ENCODE peak calls at places on chromosomes 7 and 10, in seven cellular contexts. G is lower lobe of right lung, Z is astrocyte, F is HCT116, U is A673, V is AG04450, H is GM23338. L is an unnamed sample.
A peak's percentile ranks its signal among the peaks of the same experiment; 100 is the strongest.

GRCh38 chr10:48287417-48288391 is 13.2 kb upstream of the FRMPD2 start:
- DNase-seq in G (no peak), U (no peak), F (no peak), Z (no peak), H (no peak), V (no peak), L (no peak)

GRCh38 chr7:8423057-8423456 is 10.4 kb upstream of the NXPH1 start:
- DNase-seq in F (no peak), G (no peak), V (no peak), H (no peak), Z (no peak), U (no peak), L (no peak)

GRCh38 chr7:93921607-93922446 is at the start of gene GNG11:
- DNase-seq in F (no peak), H (peak; percentile 77), U (peak; percentile 91), Z (peak; percentile 67), G (peak; percentile 74), V (no peak), L (no peak)

GRCh38 chr10:37734971-37735370 is 122.4 kb downstream of the ZNF248 start:
- DNase-seq in Z (no peak), G (no peak), U (no peak), F (peak; percentile 54), V (no peak), H (no peak), L (no peak)

GRCh38 chr7:138125598-138126111 is 49.4 kb downstream of the AKR1D1 start:
- DNase-seq in V (no peak), Z (peak; percentile 66), U (peak; percentile 3), F (no peak), G (no peak), H (no peak), L (no peak)

GRCh38 chr7:11458736-11459483 is 373.1 kb downstream of the THSD7A start:
- DNase-seq in Z (peak; percentile 88), U (peak; percentile 96), V (peak; percentile 29), F (no peak), G (no peak), H (no peak), L (peak; percentile 87)

GRCh38 chr7:29345590-29345989 is 151.0 kb downstream of the CHN2 start:
- DNase-seq in V (no peak), G (peak; percentile 51), F (peak; percentile 10), Z (no peak), U (peak; percentile 49), H (peak; percentile 75), L (no peak)

GRCh38 chr7:98215561-98216495 is 4.6 kb downstream of the BHLHA15 start:
- DNase-seq in G (peak; percentile 32), F (no peak), H (no peak), U (no peak), Z (no peak), V (no peak), L (no peak)

GRCh38 chr10:27815261-27815660 is 69.6 kb upstream of the MKX start:
- DNase-seq in Z (peak; percentile 18), G (no peak), V (no peak), U (no peak), H (no peak), F (no peak), L (no peak)

GRCh38 chr7:20331231-20331880 is 656 bp downstream of the ITGB8 start:
- DNase-seq in H (peak; percentile 83), U (peak; percentile 51), G (peak; percentile 62), Z (no peak), F (no peak), V (no peak), L (no peak)

GRCh38 chr7:73822319-73823173 is 8.2 kb upstream of the CLDN4 start:
- DNase-seq in U (no peak), V (peak; percentile 54), H (no peak), G (no peak), Z (peak; percentile 92), F (peak; percentile 93), L (peak; percentile 81)

DNA sequence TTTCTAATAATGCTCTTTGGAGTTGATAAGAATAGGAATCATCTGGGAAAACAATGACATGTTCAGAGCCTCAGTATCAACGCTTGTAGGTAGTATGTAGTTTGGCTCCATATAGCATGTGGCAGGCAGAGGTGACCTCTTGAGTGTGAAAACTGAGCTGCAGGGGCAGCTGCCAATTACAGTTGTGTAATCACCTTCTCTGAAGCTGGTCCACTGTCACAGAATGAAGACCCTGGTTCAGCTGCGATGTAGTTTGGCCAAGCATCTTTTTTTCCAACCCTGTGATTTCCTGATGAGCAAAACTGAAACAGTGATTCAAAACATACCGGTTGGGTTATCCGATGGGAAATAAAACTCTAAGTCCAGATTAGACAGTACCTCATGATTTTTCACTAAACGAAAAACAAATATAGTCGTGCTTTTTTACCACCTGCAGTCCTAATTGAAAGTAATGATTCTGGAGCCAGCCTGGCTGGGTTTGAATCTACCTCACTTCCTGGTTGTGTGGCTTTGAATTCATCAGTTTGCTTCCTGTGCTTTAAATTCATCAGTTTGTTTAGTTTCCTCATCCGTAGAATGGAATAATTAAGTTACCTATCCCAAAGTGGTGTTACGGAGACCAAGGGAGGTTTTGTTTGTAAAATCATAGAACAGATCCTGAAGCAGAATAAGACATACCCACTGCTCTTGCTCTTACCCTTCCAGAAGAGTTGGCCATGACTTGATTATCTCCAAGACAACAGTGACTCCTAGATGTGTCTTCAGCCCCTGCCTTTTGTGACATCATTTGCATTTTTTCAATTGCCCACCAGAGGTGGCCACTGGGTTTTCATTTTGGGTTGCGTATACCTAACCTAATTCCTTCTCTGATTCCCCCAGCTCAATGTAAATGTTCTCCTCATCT is 87.4 kb downstream of the CELF2 start:
- DNase-seq in G (no peak), V (no peak), H (no peak), U (no peak), F (no peak), Z (no peak), L (no peak)
- TF ChIP-seq CTCF in G (no peak), V (no peak), H (peak; percentile 30), U (no peak), F (no peak), Z (no peak), L (no peak)

GRCh38 chr10:47182934-47183725 is 116.9 kb upstream of the GDF10 start:
- DNase-seq in U (no peak), G (no peak), H (no peak), V (no peak), F (no peak), Z (no peak), L (no peak)
- H3K4me3 ChIP-seq in U (no peak overlapping the region), G (no peak overlapping the region), H (no peak overlapping the region), V (no peak overlapping the region), F (no peak overlapping the region), Z (no peak overlapping the region), L (no peak overlapping the region)

DNA sequence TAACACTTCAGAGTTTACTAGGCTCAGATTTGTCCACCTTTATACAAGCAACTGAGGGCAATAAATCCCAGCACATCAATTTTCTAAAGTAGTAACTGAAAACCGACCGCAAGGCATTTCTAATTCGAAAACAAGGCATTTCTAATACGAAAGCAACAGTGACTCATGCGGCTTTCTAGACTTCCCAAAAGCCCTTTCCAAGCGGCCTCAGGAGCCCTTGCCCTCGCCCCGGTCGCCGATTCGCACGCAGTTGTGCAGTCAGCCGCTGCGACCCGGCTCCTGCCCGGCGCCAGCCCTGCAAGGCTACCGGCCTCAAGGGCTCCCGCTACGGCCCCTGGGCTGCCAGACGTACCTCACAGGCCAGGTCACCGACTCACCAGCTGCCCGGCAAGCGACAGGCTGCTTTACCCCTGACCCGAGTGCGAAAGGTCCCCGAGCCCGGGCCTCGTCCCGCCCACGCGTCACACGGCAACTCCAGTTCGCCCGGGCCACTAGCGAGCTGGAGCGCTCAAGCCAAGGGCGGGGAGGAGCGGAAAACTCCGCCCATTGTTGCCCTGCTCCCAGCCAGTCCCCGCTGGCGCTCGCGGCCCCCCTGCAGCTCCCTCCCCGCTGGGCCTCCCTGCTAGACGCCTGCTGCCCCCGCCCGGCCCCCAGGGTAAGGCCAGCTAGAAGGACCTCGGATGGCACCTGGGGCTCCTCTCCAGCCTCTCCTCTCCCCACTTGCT is 7.3 kb downstream of the NCOA4 start:
- DNase-seq in H (peak; percentile 90), U (peak; percentile 82), G (peak; percentile 98), V (peak; percentile 61), Z (peak; percentile 90), F (peak; percentile 74), L (peak; percentile 56)
- TF ChIP-seq CTCF in H (peak; percentile 39), U (peak; percentile 32), G (peak; percentile 49), V (no peak), Z (no peak), F (peak; percentile 39), L (peak; percentile 12)

GRCh38 chr10:133276435-133277201 is at the start of gene ADAM8:
- DNase-seq in H (peak; percentile 88), F (no peak), Z (no peak), U (no peak), G (peak; percentile 77), V (no peak), L (no peak)
- H3K4me3 ChIP-seq in H (peak within 1 kb of the TSS; percentile 61), F (no peak within 1 kb of the TSS), Z (no peak within 1 kb of the TSS), U (no peak within 1 kb of the TSS), G (peak within 1 kb of the TSS; percentile 50), V (peak within 1 kb of the TSS; percentile 7), L (peak within 1 kb of the TSS; percentile 23)

DNA sequence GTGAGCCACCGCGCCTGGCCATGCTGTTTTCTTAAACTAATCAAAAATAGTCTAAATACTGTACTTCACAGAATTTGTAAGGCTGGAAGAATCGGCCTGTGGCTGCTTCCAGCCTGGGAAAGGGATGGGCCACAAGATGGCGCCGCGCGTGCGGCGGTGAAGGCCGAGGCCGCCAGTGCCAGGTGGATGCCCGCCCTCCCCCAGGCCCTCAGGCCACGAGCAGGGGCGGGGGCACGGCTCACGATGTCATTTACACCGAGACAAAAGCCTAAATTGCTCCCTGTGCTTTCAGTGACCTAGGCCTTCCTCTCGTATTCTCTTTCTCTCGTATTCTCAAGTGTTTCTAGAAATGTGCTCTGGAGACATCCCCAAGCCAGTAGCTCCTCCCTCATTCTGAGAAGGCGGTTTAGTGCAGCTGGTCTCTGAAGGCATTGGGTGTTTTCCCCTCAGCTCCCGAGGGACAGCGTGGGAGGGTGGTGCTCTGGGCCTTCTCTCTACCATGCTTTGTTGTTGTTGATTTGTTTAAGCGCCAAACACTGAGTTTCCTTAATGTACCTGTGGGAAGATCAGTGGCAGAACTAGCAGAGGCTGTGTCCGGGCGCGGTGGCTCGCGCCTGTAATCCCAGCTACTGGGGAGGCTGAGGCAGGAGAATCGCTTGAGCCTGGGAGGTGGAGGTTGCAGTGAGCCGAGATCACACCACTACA is 68.4 kb downstream of the CDC123 start:
- DNase-seq in H (peak; percentile 96), Z (peak; percentile 64), G (peak; percentile 87), V (peak; percentile 34), U (peak; percentile 95), F (peak; percentile 60), L (peak; percentile 36)
- TF ChIP-seq CTCF in H (peak; percentile 96), Z (peak; percentile 66), G (peak; percentile 83), V (peak; percentile 84), U (peak; percentile 87), F (peak; percentile 69), L (peak; percentile 76)

DNA sequence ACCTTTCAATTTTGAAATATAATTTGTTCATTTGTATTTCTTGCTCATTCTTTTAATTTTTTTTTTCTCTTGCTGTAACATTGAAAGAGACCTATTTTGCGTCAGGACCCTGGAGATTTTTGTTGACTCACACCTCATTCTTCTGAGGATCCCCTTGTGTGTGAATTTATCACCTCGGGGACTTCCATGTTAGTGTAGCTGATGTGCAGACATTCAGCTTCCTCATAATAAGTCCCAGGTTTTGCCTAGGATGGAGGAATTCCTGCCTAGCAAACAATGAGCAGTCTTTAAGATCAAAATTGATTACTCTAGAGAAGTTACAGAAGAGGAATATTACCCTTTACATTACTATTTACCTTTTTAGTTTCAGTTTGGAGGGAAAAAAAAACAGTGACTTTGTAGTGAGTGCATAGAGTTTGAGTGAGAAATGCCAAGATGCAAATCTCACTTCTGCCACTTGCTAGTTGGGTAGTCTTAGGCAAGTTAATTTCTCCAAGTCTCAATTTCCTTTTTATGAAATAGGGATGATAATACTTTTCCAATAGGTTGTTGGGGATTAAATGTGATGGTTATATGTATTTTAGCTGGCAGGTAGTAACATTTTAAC is 14.3 kb downstream of the TES start:
- DNase-seq in G (no peak), U (no peak), Z (no peak), V (no peak), H (no peak), F (no peak), L (no peak)
- H3K4me3 ChIP-seq in G (no peak overlapping the region), U (peak overlapping the region; percentile 12), Z (peak overlapping the region; percentile 23), V (no peak overlapping the region), H (no peak overlapping the region), F (no peak overlapping the region), L (no peak overlapping the region)